ENCODE peak calls at places on chromosomes 2 and 18, in six cellular contexts. W is HCT116, J is K562, O is H1, N is GM12878, H is HepG2. B is an unnamed sample. For H3K4me1, the result is how much of the 10 kb centered on the place peaks cover.

GRCh38 chr2:128293426-128293755 is 25.3 kb downstream of the HS6ST1 start:
- DNase-seq in H (no peak), N (no peak), J (no peak), W (no peak), O (no peak), B (no peak)

GRCh38 chr2:59462418-59463197 is 1090.8 kb downstream of the BCL11A start:
- DNase-seq in H (no peak), O (no peak), J (no peak), N (no peak), W (no peak), B (no peak)

GRCh38 chr2:195848119-195848899 is 191.3 kb downstream of the SLC39A10 start:
- DNase-seq in O (no peak), H (no peak), W (peak), J (peak), N (no peak), B (no peak)

GRCh38 chr2:41768301-41768700 is 279.5 kb upstream of the PKDCC start:
- DNase-seq in H (no peak), O (no peak), J (no peak), W (no peak), N (no peak), B (no peak)

GRCh38 chr2:12556762-12557161 is 160.0 kb upstream of the TRIB2 start:
- DNase-seq in N (no peak), O (no peak), J (peak), W (no peak), H (no peak), B (no peak)

GRCh38 chr18:8163287-8163959 is 445.8 kb upstream of the RAB12 start:
- DNase-seq in N (no peak), H (no peak), W (no peak), O (no peak), J (no peak), B (no peak)

GRCh38 chr2:229686122-229686919 is 28.0 kb downstream of the DNER start:
- DNase-seq in H (no peak), O (no peak), W (no peak), N (no peak), J (peak), B (no peak)

GRCh38 chr2:26630669-26631360 is 10.4 kb downstream of the CIB4 start:
- DNase-seq in N (no peak), W (peak), H (peak), J (no peak), O (no peak), B (peak)

GRCh38 chr18:48328473-48329205 is 80.5 kb downstream of the ZBTB7C start:
- DNase-seq in H (no peak), N (no peak), O (no peak), J (no peak), W (peak), B (no peak)

GRCh38 chr2:28164280-28164801 is 228.3 kb upstream of the FOSL2 start:
- DNase-seq in J (no peak), W (no peak), N (no peak), H (no peak), O (no peak), B (no peak)

GRCh38 chr2:26639685-26640240 is 1.4 kb downstream of the CIB4 start:
- DNase-seq in N (no peak), J (no peak), H (no peak), O (no peak), W (no peak), B (no peak)

GRCh38 chr2:172436889-172437288 is 9.5 kb downstream of the ITGA6 start:
- DNase-seq in W (no peak), J (no peak), N (no peak), H (no peak), O (no peak), B (no peak)

GRCh38 chr2:121171625-121172119 is 113.3 kb downstream of the TFCP2L1 start:
- DNase-seq in H (no peak), J (no peak), W (no peak), O (no peak), N (no peak), B (no peak)

GRCh38 chr18:73669299-73669698 is 478.3 kb downstream of the FBXO15 start:
- DNase-seq in W (no peak), H (no peak), N (no peak), O (no peak), J (no peak), B (no peak)

GRCh38 chr18:79402977-79403722 is 7.4 kb downstream of the NFATC1 start:
- DNase-seq in N (no peak), O (no peak), J (no peak), H (no peak), W (no peak), B (no peak)

GRCh38 chr18:13233746-13234527 is 15.4 kb downstream of the LDLRAD4 start:
- DNase-seq in O (peak), N (no peak), J (no peak), H (no peak), W (no peak), B (no peak)

GRCh38 chr18:11927497-11927896 is 19.4 kb upstream of the MPPE1 start:
- DNase-seq in O (no peak), H (no peak), J (no peak), N (no peak), W (no peak), B (no peak)

GRCh38 chr18:577606-578005 is 2.6 kb upstream of the CETN1 start:
- DNase-seq in J (no peak), N (no peak), W (no peak), H (peak), O (no peak), B (no peak)

GRCh38 chr2:155708052-155708451 is 624.5 kb downstream of the NR4A2 start:
- DNase-seq in J (no peak), O (no peak), W (peak), N (no peak), H (no peak), B (no peak)

GRCh38 chr18:44733069-44733753 is 52.5 kb downstream of the SETBP1 start:
- DNase-seq in H (no peak), W (no peak), N (no peak), J (no peak), O (no peak), B (no peak)

GRCh38 chr18:68779169-68779568 is 18.7 kb upstream of the CCDC102B start:
- DNase-seq in H (no peak), N (no peak), W (no peak), O (no peak), J (no peak), B (no peak)

GRCh38 chr18:73261923-73262322 is 394.1 kb upstream of the NETO1 start:
- DNase-seq in J (no peak), N (no peak), H (no peak), W (no peak), O (no peak), B (no peak)

GRCh38 chr2:150630587-150631235 is 143.2 kb upstream of the RND3 start:
- DNase-seq in J (no peak), O (no peak), W (no peak), N (no peak), H (no peak), B (no peak)

DNA sequence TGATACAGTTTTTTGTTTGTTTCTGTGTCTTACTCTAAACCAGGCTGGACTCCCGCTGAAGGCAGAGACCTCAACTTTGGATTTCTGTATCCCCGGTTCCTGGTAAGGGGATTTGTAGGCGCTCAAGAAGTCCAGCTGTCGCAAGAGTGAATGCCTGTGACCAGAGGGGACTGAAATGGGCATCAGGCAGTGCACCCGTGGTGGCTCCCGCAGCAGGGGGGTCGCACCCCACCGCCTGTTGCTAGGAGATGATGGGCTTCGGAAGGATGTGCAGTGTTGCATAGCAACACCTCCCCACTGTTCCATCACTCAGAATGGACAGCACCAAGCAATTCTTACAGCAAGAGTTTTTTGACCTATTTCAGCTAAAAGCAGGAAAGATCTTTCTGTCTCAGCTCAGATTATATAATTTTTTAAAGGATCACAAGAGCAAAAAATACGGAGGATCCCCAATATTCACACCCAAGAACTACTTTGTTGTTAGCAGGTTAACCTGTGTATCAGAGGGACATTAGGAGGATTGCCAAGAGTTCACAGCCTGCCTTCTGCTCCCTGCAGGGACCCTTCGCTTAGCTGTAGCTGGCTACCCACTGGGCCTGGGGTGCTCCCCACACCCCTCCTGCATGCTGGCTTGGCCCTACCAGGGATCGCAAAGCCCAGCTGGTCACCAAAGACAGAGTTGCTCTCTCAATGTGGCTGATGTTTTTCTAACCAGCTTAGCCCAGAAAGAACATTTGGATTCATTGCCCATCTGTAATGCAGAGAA is 63.8 kb downstream of the SOWAHC start:
- DNase-seq in O (no peak), H (no peak), J (no peak), W (no peak), N (no peak), B (no peak)
- H3K4me1 ChIP-seq in O (under half), H (half or more), J (under half), W (under half), N (under half), B (under half)

DNA sequence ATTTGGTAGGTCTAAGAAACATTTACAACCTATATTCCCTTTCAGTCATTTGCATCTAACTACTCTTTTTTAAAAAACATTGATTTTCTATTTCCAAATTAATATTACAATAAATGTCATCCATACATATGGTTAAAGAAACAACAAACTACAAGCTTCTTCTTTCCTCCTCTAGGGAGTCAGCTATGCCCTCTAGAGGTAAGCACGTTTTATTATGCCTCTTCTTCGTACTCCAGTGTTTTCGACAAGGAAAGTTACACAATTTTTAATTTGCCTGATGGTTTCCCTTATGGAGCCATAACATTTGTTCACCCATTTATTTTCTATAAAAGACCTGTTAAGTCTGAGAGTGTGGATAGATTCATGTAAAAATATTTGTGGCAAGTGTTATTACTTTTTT is 183.4 kb upstream of the CDH7 start:
- DNase-seq in W (no peak), O (no peak), N (no peak), J (no peak), H (peak), B (peak)
- TF ChIP-seq ZNF274 in W (no peak), O (no peak), N (no peak), J (no peak), H (no peak), B (no peak)

GRCh38 chr2:55025082-55025481 is 25.2 kb downstream of the RTN4 start:
- DNase-seq in N (no peak), W (no peak), J (no peak), O (no peak), H (no peak), B (no peak)
- H3K4me1 ChIP-seq in N (under half), W (under half), J (under half), O (under half), H (half or more), B (under half)

DNA sequence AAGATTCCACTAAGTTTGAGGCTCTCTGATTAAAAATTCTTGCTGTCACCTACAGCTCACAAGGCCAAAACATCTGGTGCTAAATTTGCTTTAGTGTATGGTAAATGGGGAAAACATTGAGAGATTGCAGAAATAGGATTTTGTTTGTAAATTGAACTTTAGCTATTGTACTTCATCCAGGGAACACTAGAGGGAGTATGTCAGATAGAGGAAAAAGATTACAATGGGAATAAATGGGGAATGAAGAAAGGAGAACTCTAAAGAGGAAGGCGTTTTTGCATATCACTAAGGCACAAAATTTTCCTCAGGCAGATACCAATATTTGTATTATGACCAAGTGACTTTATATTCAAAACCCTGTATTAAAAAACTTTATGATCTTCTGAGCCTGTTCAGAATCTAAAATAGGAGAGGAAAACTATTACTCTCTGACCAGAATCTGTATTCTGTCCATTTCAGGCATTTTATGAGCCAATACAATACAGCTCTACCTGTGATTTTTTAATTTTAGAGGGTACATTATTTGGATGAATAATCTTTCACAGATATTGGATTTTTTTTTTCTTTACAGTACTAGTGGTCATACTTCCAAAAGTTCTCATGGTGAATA is 52.3 kb upstream of the ITGB6 start:
- DNase-seq in J (peak), O (no peak), W (peak), H (peak), N (no peak), B (no peak)
- TF ChIP-seq ZNF274 in J (no peak), O (no peak), W (no peak), H (no peak), N (no peak), B (no peak)

DNA sequence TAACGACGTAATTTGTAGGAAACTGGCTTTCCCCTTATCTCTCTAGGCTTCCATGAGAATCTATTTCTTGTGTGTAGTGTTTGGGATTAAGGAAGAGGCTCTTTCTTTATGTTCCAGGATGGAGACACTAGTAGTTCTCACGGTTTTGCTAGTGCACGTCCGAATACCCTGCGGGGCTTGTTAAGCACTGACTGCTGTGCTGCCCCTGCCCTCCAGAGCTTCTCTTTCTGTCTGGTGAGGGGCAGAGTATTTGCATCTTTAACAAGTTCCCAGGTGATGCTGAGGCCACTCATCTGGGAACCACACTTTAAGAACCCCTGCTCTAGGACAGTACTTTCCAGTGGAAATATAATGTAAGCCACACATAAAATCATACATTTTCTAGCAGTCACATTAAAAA is 76.4 kb downstream of the SPATS2L start:
- DNase-seq in N (no peak), O (no peak), W (no peak), J (no peak), H (no peak), B (peak)
- H3K4me1 ChIP-seq in N (under half), O (under half), W (under half), J (under half), H (under half), B (under half)

GRCh38 chr2:54468643-54469042 is 12.5 kb downstream of the SPTBN1 start:
- DNase-seq in J (no peak), O (no peak), H (no peak), N (no peak), W (no peak), B (no peak)

GRCh38 chr2:54461251-54461650 is 5.1 kb downstream of the SPTBN1 start:
- DNase-seq in N (no peak), J (no peak), O (no peak), W (no peak), H (no peak), B (no peak)

GRCh38 chr2:54466880-54467279 is 10.8 kb downstream of the SPTBN1 start:
- DNase-seq in J (no peak), N (no peak), H (no peak), W (no peak), O (no peak), B (no peak)

GRCh38 chr2:54465143-54465542 is 9.0 kb downstream of the SPTBN1 start:
- DNase-seq in O (no peak), N (no peak), J (no peak), H (no peak), W (no peak), B (no peak)

DNA sequence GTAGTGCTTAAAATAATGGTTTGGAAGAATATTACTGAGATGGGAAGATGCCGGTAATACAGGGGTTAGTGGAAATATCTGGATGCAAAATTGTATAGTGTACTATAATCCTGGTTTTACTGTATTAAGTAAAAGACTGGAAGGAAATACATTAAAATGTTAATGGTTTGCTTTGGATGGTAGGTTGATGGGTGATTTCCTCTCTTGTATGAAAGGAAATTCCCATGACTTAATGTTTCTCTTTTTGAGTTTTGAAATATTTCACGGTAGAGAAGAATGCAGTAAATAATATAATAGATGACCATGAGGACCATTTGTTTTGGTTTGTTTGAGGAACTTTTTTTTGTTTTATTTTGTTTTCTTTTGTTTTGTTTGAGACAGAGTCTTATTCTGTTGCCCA is 8.2 kb downstream of the SPTBN1 start:
- DNase-seq in N (no peak), W (no peak), O (no peak), H (no peak), J (no peak), B (no peak)
- TF ChIP-seq ZNF274 in N (no peak), W (no peak), O (no peak), H (no peak), J (no peak), B (no peak)

B was measured in NT2/D1.